ENCODE peak calls at places on chromosomes 6 and 20, in seven cellular contexts. One of them, this sample, is unnamed.

GRCh38 chr6:37029249-37029959 is 23.9 kb downstream of the FGD2 start:
- DNase-seq in cardiac muscle cell: peak
- DNase-seq in colonic mucosa: peak
- DNase-seq in CD8-positive, alpha-beta T cell: peak
- DNase-seq in hepatocyte: peak
- DNase-seq in aorta: peak
- DNase-seq in pancreas: no peak
- DNase-seq in this sample: no peak

GRCh38 chr6:42028234-42029061 is 21.9 kb upstream of the TAF8 start:
- DNase-seq in cardiac muscle cell: no peak
- DNase-seq in colonic mucosa: no peak
- DNase-seq in CD8-positive, alpha-beta T cell: no peak
- DNase-seq in hepatocyte: peak
- DNase-seq in aorta: no peak
- DNase-seq in pancreas: no peak
- DNase-seq in this sample: no peak

GRCh38 chr20:14415492-14415891 is 78.1 kb upstream of the FLRT3 start:
- DNase-seq in cardiac muscle cell: peak
- DNase-seq in colonic mucosa: no peak
- DNase-seq in CD8-positive, alpha-beta T cell: no peak
- DNase-seq in hepatocyte: peak
- DNase-seq in aorta: no peak
- DNase-seq in pancreas: no peak
- DNase-seq in this sample: no peak

GRCh38 chr6:35486005-35486925 is 10.6 kb downstream of the TEAD3 start:
- DNase-seq in cardiac muscle cell: no peak
- DNase-seq in colonic mucosa: peak
- DNase-seq in CD8-positive, alpha-beta T cell: no peak
- DNase-seq in hepatocyte: peak
- DNase-seq in aorta: peak
- DNase-seq in pancreas: peak
- DNase-seq in this sample: peak

GRCh38 chr6:75089921-75090320 is 115.9 kb downstream of the COL12A1 start:
- DNase-seq in cardiac muscle cell: no peak
- DNase-seq in colonic mucosa: no peak
- DNase-seq in CD8-positive, alpha-beta T cell: no peak
- DNase-seq in hepatocyte: no peak
- DNase-seq in aorta: no peak
- DNase-seq in pancreas: peak
- DNase-seq in this sample: no peak

GRCh38 chr6:155142902-155143609 is 120.8 kb upstream of the CLDN20 start:
- DNase-seq in cardiac muscle cell: no peak
- DNase-seq in colonic mucosa: no peak
- DNase-seq in CD8-positive, alpha-beta T cell: no peak
- DNase-seq in hepatocyte: no peak
- DNase-seq in aorta: no peak
- DNase-seq in pancreas: no peak
- DNase-seq in this sample: no peak

GRCh38 chr20:62327726-62328495 is 25.1 kb downstream of the ADRM1 start:
- DNase-seq in cardiac muscle cell: no peak
- DNase-seq in colonic mucosa: no peak
- DNase-seq in CD8-positive, alpha-beta T cell: no peak
- DNase-seq in hepatocyte: no peak
- DNase-seq in aorta: no peak
- DNase-seq in pancreas: peak
- DNase-seq in this sample: no peak

GRCh38 chr6:124055986-124056385 is 252.3 kb downstream of the NKAIN2 start:
- DNase-seq in cardiac muscle cell: no peak
- DNase-seq in colonic mucosa: no peak
- DNase-seq in CD8-positive, alpha-beta T cell: no peak
- DNase-seq in hepatocyte: no peak
- DNase-seq in aorta: no peak
- DNase-seq in pancreas: no peak
- DNase-seq in this sample: no peak

GRCh38 chr6:169866668-169867521 is 115.5 kb downstream of the ERMARD start:
- DNase-seq in cardiac muscle cell: no peak
- DNase-seq in colonic mucosa: no peak
- DNase-seq in CD8-positive, alpha-beta T cell: no peak
- DNase-seq in hepatocyte: no peak
- DNase-seq in aorta: no peak
- DNase-seq in pancreas: no peak
- DNase-seq in this sample: no peak

GRCh38 chr20:23663180-23663579 is 25.4 kb upstream of the CST3 start:
- DNase-seq in cardiac muscle cell: no peak
- DNase-seq in colonic mucosa: no peak
- DNase-seq in CD8-positive, alpha-beta T cell: no peak
- DNase-seq in hepatocyte: no peak
- DNase-seq in aorta: no peak
- DNase-seq in pancreas: no peak
- DNase-seq in this sample: no peak

GRCh38 chr6:153947817-153948447 is 91.1 kb upstream of the OPRM1 start:
- DNase-seq in cardiac muscle cell: peak
- DNase-seq in colonic mucosa: peak
- DNase-seq in CD8-positive, alpha-beta T cell: no peak
- DNase-seq in hepatocyte: peak
- DNase-seq in aorta: no peak
- DNase-seq in pancreas: no peak
- DNase-seq in this sample: no peak

GRCh38 chr6:125154184-125155135 is 887 bp downstream of the TPD52L1 start:
- DNase-seq in cardiac muscle cell: peak
- DNase-seq in colonic mucosa: peak
- DNase-seq in CD8-positive, alpha-beta T cell: no peak
- DNase-seq in hepatocyte: peak
- DNase-seq in aorta: peak
- DNase-seq in pancreas: peak
- DNase-seq in this sample: no peak

GRCh38 chr6:70709826-70710225 is 42.1 kb downstream of the SMAP1 start:
- DNase-seq in cardiac muscle cell: no peak
- DNase-seq in colonic mucosa: no peak
- DNase-seq in CD8-positive, alpha-beta T cell: no peak
- DNase-seq in hepatocyte: no peak
- DNase-seq in aorta: no peak
- DNase-seq in pancreas: no peak
- DNase-seq in this sample: peak

GRCh38 chr6:98203170-98203806 is 631.1 kb upstream of the POU3F2 start:
- DNase-seq in cardiac muscle cell: peak
- DNase-seq in colonic mucosa: no peak
- DNase-seq in CD8-positive, alpha-beta T cell: no peak
- DNase-seq in hepatocyte: peak
- DNase-seq in aorta: no peak
- DNase-seq in pancreas: no peak
- DNase-seq in this sample: no peak

GRCh38 chr20:47146703-47147102 is 209.8 kb downstream of the ZMYND8 start:
- DNase-seq in cardiac muscle cell: peak
- DNase-seq in colonic mucosa: no peak
- DNase-seq in CD8-positive, alpha-beta T cell: no peak
- DNase-seq in hepatocyte: no peak
- DNase-seq in aorta: no peak
- DNase-seq in pancreas: no peak
- DNase-seq in this sample: no peak

GRCh38 chr6:162019311-162019710 is 708.3 kb downstream of the PRKN start:
- DNase-seq in cardiac muscle cell: no peak
- DNase-seq in colonic mucosa: no peak
- DNase-seq in CD8-positive, alpha-beta T cell: no peak
- DNase-seq in hepatocyte: no peak
- DNase-seq in aorta: no peak
- DNase-seq in pancreas: no peak
- DNase-seq in this sample: no peak

GRCh38 chr20:2899243-2899642 is 26.0 kb downstream of the PTPRA start:
- DNase-seq in cardiac muscle cell: no peak
- DNase-seq in colonic mucosa: no peak
- DNase-seq in CD8-positive, alpha-beta T cell: no peak
- DNase-seq in hepatocyte: no peak
- DNase-seq in aorta: no peak
- DNase-seq in pancreas: no peak
- DNase-seq in this sample: no peak

GRCh38 chr6:44049163-44049988 is 77.9 kb downstream of the MRPL14 start:
- DNase-seq in cardiac muscle cell: no peak
- DNase-seq in colonic mucosa: peak
- DNase-seq in CD8-positive, alpha-beta T cell: no peak
- DNase-seq in hepatocyte: no peak
- DNase-seq in aorta: peak
- DNase-seq in pancreas: no peak
- DNase-seq in this sample: no peak

GRCh38 chr20:20482453-20482852 is 114.5 kb downstream of the INSM1 start:
- DNase-seq in cardiac muscle cell: no peak
- DNase-seq in colonic mucosa: no peak
- DNase-seq in CD8-positive, alpha-beta T cell: no peak
- DNase-seq in hepatocyte: no peak
- DNase-seq in aorta: no peak
- DNase-seq in pancreas: no peak
- DNase-seq in this sample: no peak

GRCh38 chr20:21516861-21517565 is 3.1 kb upstream of the NKX2-2 start:
- DNase-seq in cardiac muscle cell: no peak
- DNase-seq in colonic mucosa: no peak
- DNase-seq in CD8-positive, alpha-beta T cell: no peak
- DNase-seq in hepatocyte: no peak
- DNase-seq in aorta: no peak
- DNase-seq in pancreas: peak
- DNase-seq in this sample: no peak

GRCh38 chr6:158910484-158911075 is 89.4 kb downstream of the RSPH3 start:
- DNase-seq in cardiac muscle cell: no peak
- DNase-seq in colonic mucosa: no peak
- DNase-seq in CD8-positive, alpha-beta T cell: no peak
- DNase-seq in hepatocyte: peak
- DNase-seq in aorta: no peak
- DNase-seq in pancreas: no peak
- DNase-seq in this sample: no peak

GRCh38 chr6:79705456-79705995 is 74.4 kb downstream of the SH3BGRL2 start:
- DNase-seq in cardiac muscle cell: no peak
- DNase-seq in colonic mucosa: no peak
- DNase-seq in CD8-positive, alpha-beta T cell: no peak
- DNase-seq in hepatocyte: no peak
- DNase-seq in aorta: no peak
- DNase-seq in pancreas: no peak
- DNase-seq in this sample: no peak

GRCh38 chr20:25317351-25318075 is 69.6 kb downstream of the PYGB start:
- DNase-seq in cardiac muscle cell: no peak
- DNase-seq in colonic mucosa: no peak
- DNase-seq in CD8-positive, alpha-beta T cell: no peak
- DNase-seq in hepatocyte: no peak
- DNase-seq in aorta: peak
- DNase-seq in pancreas: no peak
- DNase-seq in this sample: no peak

GRCh38 chr6:63675138-63675537 is 39.5 kb downstream of the PHF3 start:
- DNase-seq in cardiac muscle cell: no peak
- DNase-seq in colonic mucosa: no peak
- DNase-seq in CD8-positive, alpha-beta T cell: no peak
- DNase-seq in hepatocyte: no peak
- DNase-seq in aorta: no peak
- DNase-seq in pancreas: no peak
- DNase-seq in this sample: no peak

GRCh38 chr6:41505084-41506049 is 40.8 kb upstream of the FOXP4 start:
- DNase-seq in cardiac muscle cell: peak
- DNase-seq in colonic mucosa: peak
- DNase-seq in CD8-positive, alpha-beta T cell: no peak
- DNase-seq in hepatocyte: peak
- DNase-seq in aorta: peak
- DNase-seq in pancreas: peak
- DNase-seq in this sample: no peak

GRCh38 chr20:1722513-1723050 is 65.0 kb upstream of the SIRPG start:
- DNase-seq in cardiac muscle cell: no peak
- DNase-seq in colonic mucosa: no peak
- DNase-seq in CD8-positive, alpha-beta T cell: no peak
- DNase-seq in hepatocyte: no peak
- DNase-seq in aorta: no peak
- DNase-seq in pancreas: no peak
- DNase-seq in this sample: no peak

GRCh38 chr6:92587521-92587920 is 831.8 kb downstream of the EPHA7 start:
- DNase-seq in cardiac muscle cell: no peak
- DNase-seq in colonic mucosa: no peak
- DNase-seq in CD8-positive, alpha-beta T cell: no peak
- DNase-seq in hepatocyte: no peak
- DNase-seq in aorta: no peak
- DNase-seq in pancreas: no peak
- DNase-seq in this sample: peak

GRCh38 chr6:150391414-150391813 is 22.6 kb downstream of the IYD start:
- DNase-seq in cardiac muscle cell: no peak
- DNase-seq in colonic mucosa: no peak
- DNase-seq in CD8-positive, alpha-beta T cell: no peak
- DNase-seq in hepatocyte: no peak
- DNase-seq in aorta: no peak
- DNase-seq in pancreas: no peak
- DNase-seq in this sample: no peak
- H3K27ac ChIP-seq in cardiac muscle cell: no peak
- H3K27ac ChIP-seq in colonic mucosa: no peak
- H3K27ac ChIP-seq in CD8-positive, alpha-beta T cell: no peak
- H3K27ac ChIP-seq in hepatocyte: no peak
- H3K27ac ChIP-seq in aorta: no peak
- H3K27ac ChIP-seq in pancreas: no peak
- H3K27ac ChIP-seq in this sample: no peak

GRCh38 chr6:20810732-20811111 is 276.5 kb downstream of the CDKAL1 start:
- DNase-seq in cardiac muscle cell: no peak
- DNase-seq in colonic mucosa: no peak
- DNase-seq in CD8-positive, alpha-beta T cell: no peak
- DNase-seq in hepatocyte: no peak
- DNase-seq in aorta: no peak
- DNase-seq in pancreas: no peak
- DNase-seq in this sample: no peak
- H3K27ac ChIP-seq in cardiac muscle cell: peak
- H3K27ac ChIP-seq in colonic mucosa: no peak
- H3K27ac ChIP-seq in CD8-positive, alpha-beta T cell: no peak
- H3K27ac ChIP-seq in hepatocyte: peak
- H3K27ac ChIP-seq in aorta: peak
- H3K27ac ChIP-seq in pancreas: no peak
- H3K27ac ChIP-seq in this sample: peak

DNA sequence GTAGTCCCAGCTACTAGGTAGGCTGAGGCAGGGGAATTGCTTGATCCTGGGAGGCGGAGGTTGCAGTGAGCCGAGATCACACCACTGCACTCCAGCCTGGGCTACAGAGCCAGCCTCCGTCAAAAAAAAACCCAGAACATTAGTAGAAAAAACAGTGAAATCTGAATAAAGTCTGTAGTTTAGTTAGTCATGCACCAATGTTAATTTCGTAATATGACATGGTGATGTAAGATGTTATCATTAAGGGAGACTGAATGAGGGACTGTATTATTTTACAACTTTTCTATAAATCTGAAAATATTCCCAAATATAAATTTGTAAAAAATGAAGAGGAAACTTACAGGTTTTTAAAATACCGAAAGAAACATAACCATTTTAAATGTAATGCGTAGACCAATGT is 2.1 kb downstream of the GSTA4 start:
- DNase-seq in cardiac muscle cell: no peak
- DNase-seq in colonic mucosa: no peak
- DNase-seq in CD8-positive, alpha-beta T cell: no peak
- DNase-seq in hepatocyte: no peak
- DNase-seq in aorta: no peak
- DNase-seq in pancreas: no peak
- DNase-seq in this sample: no peak
- H3K27ac ChIP-seq in cardiac muscle cell: no peak
- H3K27ac ChIP-seq in colonic mucosa: peak
- H3K27ac ChIP-seq in CD8-positive, alpha-beta T cell: no peak
- H3K27ac ChIP-seq in hepatocyte: peak
- H3K27ac ChIP-seq in aorta: peak
- H3K27ac ChIP-seq in pancreas: no peak
- H3K27ac ChIP-seq in this sample: peak

GRCh38 chr20:31680286-31681127 is 42.2 kb downstream of the BCL2L1 start:
- DNase-seq in cardiac muscle cell: no peak
- DNase-seq in colonic mucosa: no peak
- DNase-seq in CD8-positive, alpha-beta T cell: no peak
- DNase-seq in hepatocyte: no peak
- DNase-seq in aorta: no peak
- DNase-seq in pancreas: no peak
- DNase-seq in this sample: no peak
- H3K27ac ChIP-seq in cardiac muscle cell: peak
- H3K27ac ChIP-seq in colonic mucosa: no peak
- H3K27ac ChIP-seq in CD8-positive, alpha-beta T cell: peak
- H3K27ac ChIP-seq in hepatocyte: peak
- H3K27ac ChIP-seq in aorta: peak
- H3K27ac ChIP-seq in pancreas: no peak
- H3K27ac ChIP-seq in this sample: peak

GRCh38 chr20:4171538-4172116 is 156.3 kb upstream of the RNF24 start:
- DNase-seq in cardiac muscle cell: peak
- DNase-seq in colonic mucosa: no peak
- DNase-seq in CD8-positive, alpha-beta T cell: no peak
- DNase-seq in hepatocyte: peak
- DNase-seq in aorta: no peak
- DNase-seq in pancreas: no peak
- DNase-seq in this sample: no peak
- H3K27ac ChIP-seq in cardiac muscle cell: no peak
- H3K27ac ChIP-seq in colonic mucosa: no peak
- H3K27ac ChIP-seq in CD8-positive, alpha-beta T cell: no peak
- H3K27ac ChIP-seq in hepatocyte: peak
- H3K27ac ChIP-seq in aorta: peak
- H3K27ac ChIP-seq in pancreas: peak
- H3K27ac ChIP-seq in this sample: peak

This sample was measured in epithelial cell of prostate.